ENCODE peak calls at places on chromosome 20, in nine cellular contexts. One of them, this sample, is unnamed. For H3K27me3, the result is how much of the 10 kb centered on the place peaks cover.

GRCh38 chr20:19786311-19786710 is 28.3 kb downstream of the RIN2 start:
- DNase-seq in upper lobe of right lung: no peak
- DNase-seq in IMR-90: peak
- DNase-seq in lower lobe of right lung: no peak
- DNase-seq in GM23338: peak
- DNase-seq in CD8-positive, alpha-beta T cell: no peak
- DNase-seq in fibroblast of lung: peak
- DNase-seq in HL-60: peak
- DNase-seq in uterus: no peak
- DNase-seq in this sample: no peak

GRCh38 chr20:21147593-21147992 is 21.7 kb downstream of the KIZ start:
- DNase-seq in upper lobe of right lung: no peak
- DNase-seq in IMR-90: peak
- DNase-seq in lower lobe of right lung: no peak
- DNase-seq in GM23338: no peak
- DNase-seq in CD8-positive, alpha-beta T cell: no peak
- DNase-seq in fibroblast of lung: no peak
- DNase-seq in HL-60: peak
- DNase-seq in uterus: no peak
- DNase-seq in this sample: no peak

GRCh38 chr20:1324598-1325172 is 4.3 kb downstream of the SDCBP2 start:
- DNase-seq in upper lobe of right lung: no peak
- DNase-seq in IMR-90: peak
- DNase-seq in lower lobe of right lung: no peak
- DNase-seq in GM23338: no peak
- DNase-seq in CD8-positive, alpha-beta T cell: peak
- DNase-seq in fibroblast of lung: peak
- DNase-seq in HL-60: no peak
- DNase-seq in uterus: no peak
- DNase-seq in this sample: no peak

GRCh38 chr20:77231-77630 is 10.2 kb upstream of the DEFB125 start:
- DNase-seq in upper lobe of right lung: no peak
- DNase-seq in IMR-90: no peak
- DNase-seq in lower lobe of right lung: no peak
- DNase-seq in GM23338: no peak
- DNase-seq in CD8-positive, alpha-beta T cell: no peak
- DNase-seq in fibroblast of lung: no peak
- DNase-seq in HL-60: no peak
- DNase-seq in uterus: no peak
- DNase-seq in this sample: no peak

GRCh38 chr20:16366548-16366947 is 206.7 kb downstream of the KIF16B start:
- DNase-seq in upper lobe of right lung: no peak
- DNase-seq in IMR-90: no peak
- DNase-seq in lower lobe of right lung: no peak
- DNase-seq in GM23338: no peak
- DNase-seq in CD8-positive, alpha-beta T cell: no peak
- DNase-seq in fibroblast of lung: no peak
- DNase-seq in HL-60: no peak
- DNase-seq in uterus: no peak
- DNase-seq in this sample: no peak

GRCh38 chr20:44218441-44218840 is 7.9 kb upstream of the OSER1 start:
- DNase-seq in upper lobe of right lung: no peak
- DNase-seq in IMR-90: no peak
- DNase-seq in lower lobe of right lung: no peak
- DNase-seq in GM23338: no peak
- DNase-seq in CD8-positive, alpha-beta T cell: peak
- DNase-seq in fibroblast of lung: no peak
- DNase-seq in HL-60: peak
- DNase-seq in uterus: no peak
- DNase-seq in this sample: no peak

GRCh38 chr20:47195573-47195972 is 160.9 kb downstream of the ZMYND8 start:
- DNase-seq in upper lobe of right lung: no peak
- DNase-seq in IMR-90: no peak
- DNase-seq in lower lobe of right lung: no peak
- DNase-seq in GM23338: no peak
- DNase-seq in CD8-positive, alpha-beta T cell: no peak
- DNase-seq in fibroblast of lung: no peak
- DNase-seq in HL-60: no peak
- DNase-seq in uterus: no peak
- DNase-seq in this sample: no peak

GRCh38 chr20:18496740-18497592 is at the start of gene RBBP9:
- DNase-seq in upper lobe of right lung: peak
- DNase-seq in IMR-90: peak
- DNase-seq in lower lobe of right lung: peak
- DNase-seq in GM23338: peak
- DNase-seq in CD8-positive, alpha-beta T cell: peak
- DNase-seq in fibroblast of lung: peak
- DNase-seq in HL-60: peak
- DNase-seq in uterus: peak
- DNase-seq in this sample: peak

GRCh38 chr20:6026051-6026450 is 27.8 kb downstream of the LRRN4 start:
- DNase-seq in upper lobe of right lung: no peak
- DNase-seq in IMR-90: peak
- DNase-seq in lower lobe of right lung: no peak
- DNase-seq in GM23338: no peak
- DNase-seq in CD8-positive, alpha-beta T cell: no peak
- DNase-seq in fibroblast of lung: peak
- DNase-seq in HL-60: no peak
- DNase-seq in uterus: no peak
- DNase-seq in this sample: no peak

GRCh38 chr20:53869466-53870258 is 200.7 kb downstream of the BCAS1 start:
- DNase-seq in upper lobe of right lung: no peak
- DNase-seq in IMR-90: peak
- DNase-seq in lower lobe of right lung: peak
- DNase-seq in GM23338: peak
- DNase-seq in CD8-positive, alpha-beta T cell: peak
- DNase-seq in fibroblast of lung: peak
- DNase-seq in HL-60: peak
- DNase-seq in uterus: peak
- DNase-seq in this sample: no peak

GRCh38 chr20:49854190-49854875 is 41.7 kb downstream of the SLC9A8 start:
- DNase-seq in upper lobe of right lung: no peak
- DNase-seq in IMR-90: no peak
- DNase-seq in lower lobe of right lung: no peak
- DNase-seq in GM23338: no peak
- DNase-seq in CD8-positive, alpha-beta T cell: no peak
- DNase-seq in fibroblast of lung: no peak
- DNase-seq in HL-60: no peak
- DNase-seq in uterus: no peak
- DNase-seq in this sample: no peak
- H3K27me3 ChIP-seq in upper lobe of right lung: under half
- H3K27me3 ChIP-seq in IMR-90: under half
- H3K27me3 ChIP-seq in lower lobe of right lung: under half
- H3K27me3 ChIP-seq in GM23338: under half
- H3K27me3 ChIP-seq in CD8-positive, alpha-beta T cell: under half
- H3K27me3 ChIP-seq in fibroblast of lung: under half
- H3K27me3 ChIP-seq in HL-60: under half
- H3K27me3 ChIP-seq in uterus: under half
- H3K27me3 ChIP-seq in this sample: under half

DNA sequence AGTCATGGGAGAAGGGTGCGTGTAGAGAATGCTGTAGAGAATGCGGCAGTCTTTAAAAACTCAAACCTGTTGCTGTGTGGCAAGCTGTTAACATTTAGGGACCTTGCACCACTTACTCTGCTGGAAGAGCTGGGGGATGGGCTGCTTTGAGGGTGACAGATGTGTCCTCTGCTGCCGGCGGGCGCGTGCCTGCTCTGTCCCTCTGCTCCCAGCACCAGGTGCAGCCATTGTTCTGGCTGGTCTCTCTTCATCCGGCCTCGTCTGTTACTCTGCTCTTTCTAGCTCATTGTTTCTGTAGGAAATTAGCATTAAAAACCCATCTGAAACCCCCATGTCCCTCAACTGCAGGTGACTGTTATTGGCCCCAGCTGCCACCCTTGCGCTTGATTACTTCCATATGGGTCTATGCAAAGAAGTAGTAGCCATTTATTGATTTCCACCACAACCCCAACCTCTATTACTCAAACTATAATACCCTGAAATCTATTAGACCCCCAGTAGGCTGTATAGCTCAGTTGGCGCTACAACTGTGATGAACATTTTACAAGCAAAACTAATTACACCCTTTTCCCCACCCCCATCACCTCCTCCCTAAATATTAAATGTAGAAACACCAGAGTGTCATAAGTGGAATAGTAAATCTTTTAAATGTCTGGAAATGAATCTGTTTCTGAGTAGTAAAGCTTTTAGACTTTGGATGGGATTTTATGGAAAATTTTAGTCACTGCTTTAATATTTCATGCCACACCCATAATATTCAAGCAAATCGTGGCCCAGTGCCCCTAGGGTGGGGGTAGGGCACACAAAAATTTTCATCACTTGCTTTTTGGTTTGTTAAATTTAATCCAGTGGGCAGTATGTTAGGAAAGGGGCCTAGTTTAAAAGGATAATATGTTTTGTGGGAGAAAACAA is 78.7 kb downstream of the CBFA2T2 start:
- DNase-seq in upper lobe of right lung: no peak
- DNase-seq in IMR-90: no peak
- DNase-seq in lower lobe of right lung: no peak
- DNase-seq in GM23338: peak
- DNase-seq in CD8-positive, alpha-beta T cell: no peak
- DNase-seq in fibroblast of lung: peak
- DNase-seq in HL-60: no peak
- DNase-seq in uterus: no peak
- DNase-seq in this sample: no peak
- H3K27me3 ChIP-seq in upper lobe of right lung: under half
- H3K27me3 ChIP-seq in IMR-90: under half
- H3K27me3 ChIP-seq in lower lobe of right lung: under half
- H3K27me3 ChIP-seq in GM23338: under half
- H3K27me3 ChIP-seq in CD8-positive, alpha-beta T cell: under half
- H3K27me3 ChIP-seq in fibroblast of lung: under half
- H3K27me3 ChIP-seq in HL-60: under half
- H3K27me3 ChIP-seq in uterus: under half
- H3K27me3 ChIP-seq in this sample: under half

GRCh38 chr20:63377256-63378114 is 16.3 kb upstream of the CHRNA4 start:
- DNase-seq in upper lobe of right lung: no peak
- DNase-seq in IMR-90: no peak
- DNase-seq in lower lobe of right lung: no peak
- DNase-seq in GM23338: peak
- DNase-seq in CD8-positive, alpha-beta T cell: no peak
- DNase-seq in fibroblast of lung: peak
- DNase-seq in HL-60: no peak
- DNase-seq in uterus: no peak
- DNase-seq in this sample: no peak

GRCh38 chr20:63378115-63378429 is 16.9 kb upstream of the CHRNA4 start:
- DNase-seq in upper lobe of right lung: no peak
- DNase-seq in IMR-90: no peak
- DNase-seq in lower lobe of right lung: no peak
- DNase-seq in GM23338: no peak
- DNase-seq in CD8-positive, alpha-beta T cell: no peak
- DNase-seq in fibroblast of lung: no peak
- DNase-seq in HL-60: no peak
- DNase-seq in uterus: no peak
- DNase-seq in this sample: no peak

GRCh38 chr20:63375438-63375837 is 14.3 kb upstream of the CHRNA4 start:
- DNase-seq in upper lobe of right lung: no peak
- DNase-seq in IMR-90: no peak
- DNase-seq in lower lobe of right lung: no peak
- DNase-seq in GM23338: no peak
- DNase-seq in CD8-positive, alpha-beta T cell: no peak
- DNase-seq in fibroblast of lung: no peak
- DNase-seq in HL-60: no peak
- DNase-seq in uterus: no peak
- DNase-seq in this sample: no peak

GRCh38 chr20:63374532-63374931 is 13.4 kb upstream of the CHRNA4 start:
- DNase-seq in upper lobe of right lung: no peak
- DNase-seq in IMR-90: no peak
- DNase-seq in lower lobe of right lung: no peak
- DNase-seq in GM23338: no peak
- DNase-seq in CD8-positive, alpha-beta T cell: no peak
- DNase-seq in fibroblast of lung: no peak
- DNase-seq in HL-60: no peak
- DNase-seq in uterus: no peak
- DNase-seq in this sample: peak

GRCh38 chr20:63376283-63377250 is 15.4 kb upstream of the CHRNA4 start:
- DNase-seq in upper lobe of right lung: no peak
- DNase-seq in IMR-90: no peak
- DNase-seq in lower lobe of right lung: no peak
- DNase-seq in GM23338: no peak
- DNase-seq in CD8-positive, alpha-beta T cell: no peak
- DNase-seq in fibroblast of lung: no peak
- DNase-seq in HL-60: no peak
- DNase-seq in uterus: no peak
- DNase-seq in this sample: peak
- H3K27me3 ChIP-seq in upper lobe of right lung: half or more
- H3K27me3 ChIP-seq in IMR-90: half or more
- H3K27me3 ChIP-seq in lower lobe of right lung: half or more
- H3K27me3 ChIP-seq in GM23338: under half
- H3K27me3 ChIP-seq in CD8-positive, alpha-beta T cell: under half
- H3K27me3 ChIP-seq in fibroblast of lung: under half
- H3K27me3 ChIP-seq in HL-60: under half
- H3K27me3 ChIP-seq in uterus: under half
- H3K27me3 ChIP-seq in this sample: half or more

GRCh38 chr20:52137850-52138249 is 53.7 kb downstream of the ZFP64 start:
- DNase-seq in upper lobe of right lung: no peak
- DNase-seq in IMR-90: no peak
- DNase-seq in lower lobe of right lung: no peak
- DNase-seq in GM23338: no peak
- DNase-seq in CD8-positive, alpha-beta T cell: no peak
- DNase-seq in fibroblast of lung: no peak
- DNase-seq in HL-60: no peak
- DNase-seq in uterus: no peak
- DNase-seq in this sample: no peak
- H3K27me3 ChIP-seq in upper lobe of right lung: under half
- H3K27me3 ChIP-seq in IMR-90: under half
- H3K27me3 ChIP-seq in lower lobe of right lung: under half
- H3K27me3 ChIP-seq in GM23338: under half
- H3K27me3 ChIP-seq in CD8-positive, alpha-beta T cell: under half
- H3K27me3 ChIP-seq in fibroblast of lung: under half
- H3K27me3 ChIP-seq in HL-60: under half
- H3K27me3 ChIP-seq in uterus: under half
- H3K27me3 ChIP-seq in this sample: under half

GRCh38 chr20:3724356-3724755 is 8.1 kb upstream of the HSPA12B start:
- DNase-seq in upper lobe of right lung: no peak
- DNase-seq in IMR-90: no peak
- DNase-seq in lower lobe of right lung: no peak
- DNase-seq in GM23338: no peak
- DNase-seq in CD8-positive, alpha-beta T cell: no peak
- DNase-seq in fibroblast of lung: no peak
- DNase-seq in HL-60: no peak
- DNase-seq in uterus: no peak
- DNase-seq in this sample: no peak

GRCh38 chr20:3720068-3720467 is 7.7 kb upstream of the SIGLEC1 start:
- DNase-seq in upper lobe of right lung: no peak
- DNase-seq in IMR-90: no peak
- DNase-seq in lower lobe of right lung: no peak
- DNase-seq in GM23338: no peak
- DNase-seq in CD8-positive, alpha-beta T cell: no peak
- DNase-seq in fibroblast of lung: no peak
- DNase-seq in HL-60: no peak
- DNase-seq in uterus: no peak
- DNase-seq in this sample: no peak

GRCh38 chr20:3720626-3721025 is 8.2 kb upstream of the SIGLEC1 start:
- DNase-seq in upper lobe of right lung: no peak
- DNase-seq in IMR-90: no peak
- DNase-seq in lower lobe of right lung: no peak
- DNase-seq in GM23338: no peak
- DNase-seq in CD8-positive, alpha-beta T cell: no peak
- DNase-seq in fibroblast of lung: no peak
- DNase-seq in HL-60: no peak
- DNase-seq in uterus: no peak
- DNase-seq in this sample: no peak

GRCh38 chr20:3723284-3723683 is 9.2 kb upstream of the HSPA12B start:
- DNase-seq in upper lobe of right lung: peak
- DNase-seq in IMR-90: no peak
- DNase-seq in lower lobe of right lung: no peak
- DNase-seq in GM23338: no peak
- DNase-seq in CD8-positive, alpha-beta T cell: no peak
- DNase-seq in fibroblast of lung: no peak
- DNase-seq in HL-60: no peak
- DNase-seq in uterus: no peak
- DNase-seq in this sample: no peak

GRCh38 chr20:3721912-3722311 is 9.5 kb upstream of the SIGLEC1 start:
- DNase-seq in upper lobe of right lung: no peak
- DNase-seq in IMR-90: peak
- DNase-seq in lower lobe of right lung: no peak
- DNase-seq in GM23338: no peak
- DNase-seq in CD8-positive, alpha-beta T cell: no peak
- DNase-seq in fibroblast of lung: peak
- DNase-seq in HL-60: no peak
- DNase-seq in uterus: no peak
- DNase-seq in this sample: no peak
- H3K27me3 ChIP-seq in upper lobe of right lung: under half
- H3K27me3 ChIP-seq in IMR-90: under half
- H3K27me3 ChIP-seq in lower lobe of right lung: under half
- H3K27me3 ChIP-seq in GM23338: under half
- H3K27me3 ChIP-seq in CD8-positive, alpha-beta T cell: under half
- H3K27me3 ChIP-seq in fibroblast of lung: under half
- H3K27me3 ChIP-seq in HL-60: under half
- H3K27me3 ChIP-seq in uterus: under half
- H3K27me3 ChIP-seq in this sample: under half